ENCODE peak calls at places on chromosomes 4 and X, in eight cellular contexts. J, U, D, S, P, O, T and A are unnamed samples.

GRCh38 chr4:3489451-3489962 is 26.4 kb downstream of the DOK7 start:
- DNase-seq in J (no peak), U (no peak), D (no peak), S (no peak), P (no peak), O (no peak), T (no peak), A (no peak)

GRCh38 chr4:95693594-95693993 is 144.8 kb upstream of the UNC5C start:
- DNase-seq in J (no peak), U (no peak), D (no peak), S (no peak), P (peak; percentile 34), O (no peak), T (no peak), A (peak; percentile 10)

GRCh38 chr4:142243250-142243649 is 602.9 kb downstream of the INPP4B start:
- DNase-seq in J (no peak), U (no peak), D (peak; percentile 47), S (no peak), P (no peak), O (no peak), T (no peak), A (no peak)

GRCh38 chr4:174604198-174604597 is 81.9 kb upstream of the HPGD start:
- DNase-seq in J (no peak), U (no peak), D (peak; percentile 21), S (no peak), P (peak; percentile 19), O (no peak), T (no peak), A (no peak)

GRCh38 chr4:57442834-57443291 is 332.7 kb upstream of the IGFBP7 start:
- DNase-seq in J (peak; percentile 39), U (no peak), D (peak; percentile 32), S (peak; percentile 56), P (peak; percentile 42), O (no peak), T (peak; percentile 24), A (no peak)

GRCh38 chr4:21507439-21507838 is 441.1 kb downstream of the KCNIP4 start:
- DNase-seq in J (no peak), U (no peak), D (peak; percentile 21), S (no peak), P (peak; percentile 41), O (no peak), T (no peak), A (no peak)

GRCh38 chr4:158673633-158674032 is 1.5 kb downstream of the ETFDH start:
- DNase-seq in J (no peak), U (no peak), D (no peak), S (no peak), P (no peak), O (no peak), T (no peak), A (no peak)

GRCh38 chrX:123274796-123275195 is 90.7 kb downstream of the GRIA3 start:
- DNase-seq in J (no peak), U (no peak), D (no peak), S (no peak), P (no peak), O (no peak), T (no peak), A (no peak)

GRCh38 chrX:43141885-43142284 is 363.9 kb upstream of the PPP1R2C start:
- DNase-seq in J (no peak), U (no peak), D (no peak), S (no peak), P (no peak), O (no peak), T (no peak), A (no peak)

GRCh38 chrX:80420147-80420546 is at the start of gene TENT5D:
- DNase-seq in J (no peak), U (no peak), D (no peak), S (no peak), P (no peak), O (no peak), T (no peak), A (no peak)

GRCh38 chr4:7217453-7218310 is 25.3 kb downstream of the SORCS2 start:
- DNase-seq in J (no peak), U (no peak), D (no peak), S (peak; percentile 41), P (no peak), O (no peak), T (no peak), A (peak; percentile 19)

GRCh38 chr4:153573881-153574807 is 108.0 kb downstream of the TMEM131L start:
- DNase-seq in J (no peak), U (peak; percentile 74), D (peak; percentile 91), S (peak; percentile 67), P (peak; percentile 87), O (no peak), T (peak; percentile 69), A (no peak)

GRCh38 chr4:76799718-76800117 is 98.2 kb downstream of the SOWAHB start:
- DNase-seq in J (no peak), U (no peak), D (peak; percentile 35), S (no peak), P (no peak), O (no peak), T (no peak), A (no peak)

GRCh38 chr4:76803522-76803921 is 94.4 kb downstream of the SOWAHB start:
- DNase-seq in J (no peak), U (no peak), D (peak; percentile 84), S (no peak), P (peak; percentile 97), O (no peak), T (no peak), A (peak; percentile 72)

GRCh38 chr4:76800902-76801301 is 97.0 kb downstream of the SOWAHB start:
- DNase-seq in J (no peak), U (no peak), D (no peak), S (no peak), P (no peak), O (no peak), T (no peak), A (no peak)

GRCh38 chr4:76802546-76803021 is 95.4 kb downstream of the SOWAHB start:
- DNase-seq in J (no peak), U (no peak), D (no peak), S (no peak), P (peak; percentile 38), O (no peak), T (no peak), A (no peak)

GRCh38 chr4:76801621-76802545 is 96.1 kb downstream of the SOWAHB start:
- DNase-seq in J (no peak), U (no peak), D (peak; percentile 60), S (no peak), P (peak; percentile 34), O (no peak), T (no peak), A (no peak)
- TF ChIP-seq CTCF in J (peak; percentile 13), U (no peak), D (no peak), S (no peak), P (no peak), O (no peak), T (no peak), A (no peak)

GRCh38 chrX:25523574-25523973 is 507.8 kb upstream of the ARX start:
- DNase-seq in J (no peak), U (no peak), D (peak; percentile 52), S (no peak), P (peak; percentile 53), O (no peak), T (no peak), A (no peak)
- TF ChIP-seq CTCF in J (peak; percentile 55), U (peak; percentile 19), D (no peak), S (no peak), P (peak; percentile 30), O (no peak), T (no peak), A (peak; percentile 48)

GRCh38 chrX:139196890-139197289 is 333.6 kb upstream of the F9 start:
- DNase-seq in J (no peak), U (no peak), D (no peak), S (no peak), P (no peak), O (no peak), T (no peak), A (no peak)
- TF ChIP-seq CTCF in J (no peak), U (no peak), D (no peak), S (no peak), P (no peak), O (no peak), T (no peak), A (no peak)

DNA sequence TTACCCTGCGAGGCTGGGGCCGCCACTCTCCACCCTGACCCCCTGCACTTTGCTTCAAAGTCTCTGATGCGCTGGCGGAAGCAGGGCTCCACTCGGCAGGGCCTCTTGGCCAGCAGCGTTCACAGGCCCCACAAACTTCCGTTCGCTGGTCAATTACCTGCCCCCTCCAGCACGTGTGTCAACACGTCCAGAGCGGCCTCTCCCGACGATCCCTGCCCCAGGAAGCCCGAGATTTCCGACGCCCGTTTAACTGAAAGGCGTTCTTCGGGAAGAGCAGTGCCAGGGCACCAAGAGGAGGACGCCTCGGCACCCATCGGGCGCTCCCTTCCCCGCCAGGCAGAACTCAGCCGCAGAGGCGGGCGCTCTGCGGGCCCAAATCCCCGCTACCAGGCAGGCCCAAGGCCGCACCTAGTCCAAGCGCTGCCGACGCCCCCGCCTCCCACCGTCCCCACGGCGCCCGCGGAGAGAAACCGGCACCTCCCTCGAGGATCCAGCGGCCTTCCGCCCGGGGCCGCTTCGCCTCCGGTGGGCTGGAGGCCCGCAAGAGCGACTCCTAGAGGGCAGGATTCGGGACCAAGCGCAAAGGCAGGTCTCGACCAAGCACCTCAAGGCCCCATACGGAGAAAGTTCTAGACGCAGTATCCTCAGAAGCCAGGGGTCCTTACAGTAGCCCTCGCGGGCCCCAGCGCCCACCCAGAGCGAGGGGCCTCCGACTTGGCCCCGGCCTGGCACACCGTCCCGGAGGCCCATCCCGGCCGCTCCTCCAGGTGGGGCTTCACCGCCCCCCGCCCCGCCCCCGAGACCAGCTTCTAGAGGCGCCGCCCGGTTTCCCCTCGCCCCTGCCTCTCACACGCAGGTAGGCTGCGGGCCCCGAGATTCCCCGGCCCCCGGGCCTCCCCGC is 586 bp downstream of the BCAP31 start:
- DNase-seq in J (peak; percentile 24), U (peak; percentile 63), D (peak; percentile 63), S (peak; percentile 48), P (peak; percentile 35), O (no peak), T (peak; percentile 53), A (no peak)
- TF ChIP-seq CTCF in J (peak; percentile 45), U (peak; percentile 7), D (peak; percentile 26), S (no peak), P (peak; percentile 50), O (no peak), T (no peak), A (peak; percentile 50)